ENCODE peak calls at places on chromosomes 13 and 19, in eight cellular contexts. X, R, T, L, E, P, V and J are unnamed samples.

GRCh38 chr19:46495789-46496099 is at the start of gene PNMA8B:
- DNase-seq in X (no peak), R (peak; percentile 63), T (no peak), L (no peak), E (peak; percentile 27), P (peak; percentile 84), V (no peak), J (peak; percentile 69)

GRCh38 chr13:76086729-76087128 is 450.6 kb downstream of the LMO7 start:
- DNase-seq in X (no peak), R (no peak), T (no peak), L (no peak), E (no peak), P (no peak), V (no peak), J (no peak)

GRCh38 chr19:9796113-9796773 is 22.6 kb downstream of the FBXL12 start:
- DNase-seq in X (peak; percentile 76), R (peak; percentile 77), T (peak; percentile 69), L (peak; percentile 88), E (peak; percentile 91), P (peak; percentile 73), V (peak; percentile 79), J (peak; percentile 87)

GRCh38 chr13:110565296-110565695 is 3.8 kb upstream of the RAB20 start:
- DNase-seq in X (no peak), R (no peak), T (no peak), L (no peak), E (no peak), P (no peak), V (no peak), J (no peak)

GRCh38 chr19:7534531-7534980 is 961 bp upstream of the PNPLA6 start:
- DNase-seq in X (peak; percentile 70), R (peak; percentile 63), T (peak; percentile 30), L (peak; percentile 68), E (peak; percentile 87), P (no peak), V (peak; percentile 59), J (peak; percentile 86)

GRCh38 chr19:11984986-11985385 is 20.1 kb downstream of the ZNF763 start:
- DNase-seq in X (no peak), R (no peak), T (no peak), L (no peak), E (no peak), P (no peak), V (no peak), J (no peak)

GRCh38 chr13:113157929-113158747 is at the start of gene PROZ:
- DNase-seq in X (no peak), R (no peak), T (no peak), L (no peak), E (no peak), P (no peak), V (no peak), J (no peak)

GRCh38 chr13:35675651-35676050 is 199.2 kb upstream of the MAB21L1 start:
- DNase-seq in X (no peak), R (no peak), T (no peak), L (no peak), E (no peak), P (no peak), V (no peak), J (no peak)

GRCh38 chr19:53927745-53928144 is 18.7 kb downstream of the CACNG7 start:
- DNase-seq in X (peak; percentile 8), R (no peak), T (peak; percentile 9), L (no peak), E (peak; percentile 64), P (no peak), V (peak; percentile 43), J (no peak)

GRCh38 chr13:40070357-40070756 is 414.9 kb downstream of the COG6 start:
- DNase-seq in X (no peak), R (no peak), T (no peak), L (no peak), E (no peak), P (no peak), V (no peak), J (no peak)

GRCh38 chr19:42279148-42279901 is 10.3 kb downstream of the CIC start:
- DNase-seq in X (no peak), R (no peak), T (no peak), L (no peak), E (no peak), P (no peak), V (no peak), J (no peak)

GRCh38 chr19:52200044-52200443 is 10.2 kb downstream of the PPP2R1A start:
- DNase-seq in X (no peak), R (peak; percentile 26), T (no peak), L (no peak), E (peak; percentile 78), P (no peak), V (no peak), J (peak; percentile 76)

GRCh38 chr13:112784811-112785418 is 95.1 kb downstream of the ATP11A start:
- DNase-seq in X (no peak), R (no peak), T (no peak), L (no peak), E (no peak), P (no peak), V (no peak), J (no peak)

GRCh38 chr13:76865996-76866503 is 20.2 kb downstream of the KCTD12 start:
- DNase-seq in X (no peak), R (no peak), T (no peak), L (no peak), E (no peak), P (no peak), V (no peak), J (no peak)

GRCh38 chr13:39210961-39211534 is 172.8 kb downstream of the NHLRC3 start:
- DNase-seq in X (no peak), R (no peak), T (no peak), L (no peak), E (no peak), P (no peak), V (no peak), J (no peak)

GRCh38 chr13:111451402-111451801 is 131.0 kb downstream of the TEX29 start:
- DNase-seq in X (no peak), R (no peak), T (no peak), L (no peak), E (no peak), P (no peak), V (no peak), J (no peak)

GRCh38 chr19:13102666-13103584 is at the start of gene LYL1:
- DNase-seq in X (no peak), R (peak; percentile 87), T (peak; percentile 29), L (peak; percentile 75), E (no peak), P (no peak), V (peak; percentile 63), J (peak; percentile 86)

GRCh38 chr19:4376991-4377781 is 23.2 kb downstream of the SH3GL1 start:
- DNase-seq in X (no peak), R (no peak), T (no peak), L (no peak), E (peak; percentile 50), P (peak; percentile 74), V (no peak), J (no peak)

GRCh38 chr19:8589177-8589714 is 12.0 kb upstream of the MYO1F start:
- DNase-seq in X (no peak), R (no peak), T (no peak), L (no peak), E (no peak), P (no peak), V (no peak), J (no peak)